ENCODE peak calls at places on chromosomes 16 and 17, in nine cellular contexts. X, M, P, Q, C, I, D, W and Z are unnamed samples.

GRCh38 chr17:34569591-34569990 is 9.8 kb upstream of the TMEM132E start:
- DNase-seq in Q (no peak), W (no peak), I (no peak), C (no peak), M (no peak), P (no peak), D (no peak), X (no peak), Z (no peak)

GRCh38 chr17:43530303-43531081 is 15.6 kb downstream of the ETV4 start:
- DNase-seq in W (peak; percentile 84), P (peak; percentile 93), I (peak; percentile 93), X (no peak), Q (no peak), M (peak; percentile 89), C (peak; percentile 23), D (peak; percentile 64), Z (no peak)

GRCh38 chr17:38915639-38915995 is 9.8 kb upstream of the LASP1NB start:
- DNase-seq in Q (no peak), D (no peak), I (no peak), W (peak; percentile 19), X (peak; percentile 39), C (peak; percentile 2), P (no peak), M (no peak), Z (peak; percentile 41)

GRCh38 chr17:17103160-17103559 is 60.9 kb downstream of the MPRIP start:
- DNase-seq in C (no peak), Q (no peak), I (no peak), W (no peak), X (no peak), P (no peak), D (no peak), M (no peak), Z (no peak)

GRCh38 chr16:31354394-31355291 is at the start of gene ITGAX:
- DNase-seq in D (no peak), P (peak; percentile 20), Q (peak; percentile 35), X (no peak), C (no peak), I (peak; percentile 62), W (peak; percentile 54), M (peak; percentile 77), Z (peak; percentile 74)

GRCh38 chr16:15529673-15530072 is 95.3 kb downstream of the BMERB1 start:
- DNase-seq in D (no peak), Q (no peak), W (no peak), I (no peak), P (no peak), X (no peak), M (no peak), C (no peak), Z (no peak)

GRCh38 chr17:55167024-55167721 is 97.6 kb upstream of the HLF start:
- DNase-seq in D (no peak), X (no peak), M (no peak), P (no peak), I (no peak), Q (no peak), W (no peak), C (no peak), Z (no peak)

GRCh38 chr16:57945740-57946138 is 25.2 kb downstream of the CNGB1 start:
- DNase-seq in I (no peak), W (no peak), Q (no peak), M (peak; percentile 14), D (no peak), P (no peak), X (no peak), C (no peak), Z (no peak)

GRCh38 chr17:70552230-70552981 is 383.1 kb downstream of the KCNJ2 start:
- DNase-seq in X (no peak), I (peak; percentile 72), M (peak; percentile 29), C (no peak), P (peak; percentile 49), D (no peak), Q (peak; percentile 26), W (no peak), Z (no peak)

GRCh38 chr17:79042421-79043190 is 18.6 kb downstream of the C1QTNF1 start:
- DNase-seq in M (peak; percentile 54), C (peak; percentile 50), W (peak; percentile 90), D (no peak), I (no peak), Q (peak; percentile 93), X (peak; percentile 87), P (peak; percentile 59), Z (peak; percentile 63)

GRCh38 chr17:43701318-43701743 is 39.6 kb upstream of the MEOX1 start:
- DNase-seq in I (no peak), X (no peak), P (peak; percentile 76), C (no peak), Q (no peak), W (no peak), M (no peak), D (no peak), Z (no peak)

GRCh38 chr16:71882505-71883192 is 1.3 kb downstream of the ZNF821 start:
- DNase-seq in W (peak; percentile 79), M (peak; percentile 83), Q (peak; percentile 83), C (peak; percentile 52), D (peak; percentile 71), I (peak; percentile 89), X (no peak), P (peak; percentile 75), Z (no peak)

DNA sequence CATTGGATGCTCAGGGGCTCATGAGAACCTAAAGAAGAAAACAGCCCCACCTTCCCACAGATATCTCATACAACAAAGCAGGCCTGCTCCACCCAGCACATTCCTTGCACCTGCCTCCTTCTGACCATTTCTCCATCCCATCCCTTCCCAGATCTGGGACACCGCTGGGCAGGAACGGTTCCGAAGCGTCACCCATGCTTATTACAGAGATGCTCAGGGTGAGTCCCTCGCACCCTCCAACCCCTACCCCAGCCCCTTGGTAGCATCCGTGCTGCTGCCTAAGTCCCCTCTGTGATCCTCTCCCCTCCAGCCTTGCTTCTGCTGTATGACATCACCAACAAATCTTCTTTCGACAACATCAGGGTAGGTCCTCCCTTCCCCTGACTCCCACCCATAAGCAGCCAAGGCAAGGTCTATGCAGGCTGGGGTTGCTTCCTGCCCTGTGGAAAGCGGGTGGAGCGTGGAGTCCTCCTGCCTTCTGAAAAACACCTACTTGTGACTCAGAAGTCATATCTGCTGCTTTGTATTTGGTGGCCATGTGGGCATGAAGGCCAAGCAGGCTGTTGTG is 5.4 kb upstream of the NHERF1 start:
- DNase-seq in Q (no peak), D (no peak), C (no peak), I (no peak), X (no peak), M (no peak), W (peak; percentile 21), P (no peak), Z (no peak)
- H3K4me1 ChIP-seq in Q (peaks cover 25% of the 10 kb centered on the region), D (peaks cover 45% of the 10 kb centered on the region), C (peaks cover 46% of the 10 kb centered on the region), I (peaks cover 36% of the 10 kb centered on the region), X (no peaks in the 10 kb centered on the region), M (peaks cover 39% of the 10 kb centered on the region), W (peaks cover 10% of the 10 kb centered on the region), P (peaks cover 5% of the 10 kb centered on the region), Z (peaks cover 36% of the 10 kb centered on the region)

DNA sequence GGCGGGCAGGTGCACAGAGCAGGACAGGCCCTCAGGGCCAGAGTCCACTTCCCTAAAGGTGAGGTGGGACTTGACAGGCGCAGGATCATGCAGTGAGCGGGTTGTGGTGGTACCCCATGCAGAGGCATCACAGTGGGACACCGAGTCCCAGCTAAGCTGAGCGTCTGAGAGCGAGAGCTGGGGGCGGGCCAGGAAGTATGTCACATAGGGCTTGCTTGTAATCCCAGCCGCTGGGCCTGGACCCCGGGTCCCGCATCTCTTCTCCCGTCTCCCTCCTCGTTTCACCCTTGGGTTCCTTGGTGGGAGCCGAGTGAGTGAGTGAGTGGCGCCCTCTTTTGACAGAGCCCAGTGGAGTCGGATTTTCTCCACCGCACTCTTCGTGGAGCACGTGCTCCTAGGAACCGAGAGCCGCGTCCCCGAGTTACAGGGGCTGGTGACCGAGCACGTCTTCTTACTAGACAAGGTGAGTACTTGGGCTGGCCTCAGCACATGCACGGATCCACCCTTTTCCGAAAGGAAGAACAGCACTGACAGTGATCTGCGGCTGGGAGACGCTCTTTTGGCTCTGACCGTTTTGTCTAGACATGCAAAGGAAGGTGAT is 50.8 kb upstream of the ENDOV start:
- DNase-seq in P (no peak), M (peak; percentile 46), D (peak; percentile 68), C (no peak), Q (peak; percentile 37), I (peak; percentile 18), X (peak; percentile 50), W (no peak), Z (no peak)
- TF ChIP-seq CTCF in P (peak; percentile 27), M (peak; percentile 66), D (no peak), C (peak; percentile 31), Q (peak; percentile 43), I (peak; percentile 49), X (no peak), W (peak; percentile 11), Z (peak; percentile 5)

DNA sequence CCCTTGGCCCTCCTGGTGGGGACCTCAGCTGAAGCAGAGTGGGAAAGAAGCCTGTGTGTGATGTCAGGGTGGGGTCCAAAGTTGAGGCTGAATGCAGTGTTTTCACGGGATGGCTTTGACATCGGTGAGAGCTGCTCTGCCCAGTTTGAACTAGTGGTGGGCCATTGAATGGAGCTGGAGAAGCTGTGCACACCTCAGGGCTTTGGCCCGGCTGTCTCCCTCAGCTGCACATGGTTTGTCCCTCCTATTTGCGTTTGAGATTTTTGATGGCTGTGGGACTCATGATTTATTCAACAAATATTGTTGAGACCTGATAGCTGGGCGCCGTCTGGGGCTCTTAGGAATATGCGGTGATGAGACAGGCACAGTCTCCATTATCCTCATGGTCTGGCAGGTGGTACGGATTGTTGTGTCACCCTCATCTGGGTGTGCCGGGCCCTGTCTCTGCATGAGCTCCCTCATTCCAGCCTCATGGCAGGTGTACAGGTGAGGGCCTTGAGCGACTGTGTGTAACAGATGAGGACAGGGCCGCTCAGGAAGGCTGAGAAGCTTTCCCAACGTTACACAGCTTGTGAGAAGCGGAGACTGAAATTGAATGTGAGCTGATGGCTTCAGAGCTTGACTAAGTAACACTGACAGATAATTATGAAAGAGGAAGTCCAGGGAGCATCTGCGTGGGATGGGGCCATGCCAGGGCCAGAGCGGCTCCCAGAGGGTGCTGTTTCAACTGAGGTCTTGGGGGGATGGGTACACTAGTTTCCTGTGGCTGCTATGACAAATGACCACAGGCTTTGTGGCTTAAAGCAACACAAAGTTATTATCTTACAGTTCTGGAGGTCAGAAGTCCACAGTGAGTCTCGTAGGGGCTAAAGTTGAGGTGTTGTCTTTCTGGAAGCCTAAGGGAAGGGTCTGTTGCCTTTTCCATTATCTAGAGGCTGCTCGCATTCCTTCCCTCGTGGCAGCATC is 36.5 kb downstream of the CMIP start:
- DNase-seq in X (no peak), D (no peak), P (peak; percentile 22), M (peak; percentile 91), W (peak; percentile 74), I (peak; percentile 61), Q (no peak), C (no peak), Z (peak; percentile 87)
- H3K4me1 ChIP-seq in X (no peaks in the 10 kb centered on the region), D (peaks cover 51% of the 10 kb centered on the region), P (peaks cover 22% of the 10 kb centered on the region), M (peaks cover 60% of the 10 kb centered on the region), W (peaks cover 21% of the 10 kb centered on the region), I (peaks cover 22% of the 10 kb centered on the region), Q (peaks cover 97% of the 10 kb centered on the region), C (peaks cover 30% of the 10 kb centered on the region), Z (peaks cover 84% of the 10 kb centered on the region)

GRCh38 chr16:83070416-83071199 is 443.8 kb downstream of the CDH13 start:
- DNase-seq in D (no peak), I (no peak), Q (no peak), M (no peak), X (no peak), W (no peak), P (no peak), C (no peak), Z (no peak)

GRCh38 chr16:83066011-83066410 is 439.2 kb downstream of the CDH13 start:
- DNase-seq in P (no peak), W (no peak), Q (no peak), D (no peak), I (no peak), C (no peak), M (no peak), X (no peak), Z (no peak)

GRCh38 chr16:83066881-83067280 is 440.1 kb downstream of the CDH13 start:
- DNase-seq in M (no peak), D (no peak), P (no peak), X (no peak), I (no peak), W (no peak), Q (no peak), C (no peak), Z (no peak)

GRCh38 chr16:83068686-83069085 is 441.9 kb downstream of the CDH13 start:
- DNase-seq in I (no peak), C (no peak), M (no peak), W (no peak), X (no peak), D (no peak), Q (no peak), P (peak; percentile 46), Z (no peak)
- TF ChIP-seq CTCF in I (peak; percentile 40), C (peak; percentile 10), M (no peak), W (peak; percentile 26), X (no peak), D (no peak), Q (no peak), P (peak; percentile 54), Z (no peak)